ENCODE peak calls at places on chromosomes 7 and 10, in seven cellular contexts. S is choroid plexus epithelial cell, V is heart right ventricle, J is gastrocnemius medialis, T is stomach, R is lower lobe of right lung, H is mammary epithelial cell. L is an unnamed sample.

GRCh38 chr10:5268234-5268633 is 71.6 kb downstream of the AKR1C4 start:
- DNase-seq in R (no peak), T (no peak), J (no peak), H (no peak), S (no peak), V (no peak), L (no peak)

GRCh38 chr10:73965890-73966768 is 31.8 kb upstream of the VCL start:
- DNase-seq in S (peak; percentile 97), V (peak; percentile 73), T (peak; percentile 57), R (peak; percentile 71), J (peak; percentile 52), H (peak; percentile 91), L (peak; percentile 99)

GRCh38 chr7:131636092-131636491 is 79.7 kb upstream of the PODXL start:
- DNase-seq in J (no peak), V (peak; percentile 52), H (no peak), R (no peak), S (no peak), T (no peak), L (peak; percentile 71)

GRCh38 chr7:72411419-72411818 is 719 bp downstream of the CALN1 start:
- DNase-seq in T (no peak), J (no peak), H (no peak), S (no peak), R (no peak), V (no peak), L (no peak)

GRCh38 chr7:69840248-69840647 is 242.0 kb downstream of the AUTS2 start:
- DNase-seq in T (no peak), V (no peak), H (no peak), S (peak; percentile 56), R (no peak), J (no peak), L (no peak)

GRCh38 chr10:69466689-69467088 is 15.4 kb downstream of the TSPAN15 start:
- DNase-seq in S (no peak), H (no peak), J (no peak), R (no peak), T (no peak), V (no peak), L (no peak)

GRCh38 chr7:28919510-28919909 is 38.6 kb downstream of the TRIL start:
- DNase-seq in V (no peak), R (no peak), J (no peak), T (no peak), S (peak; percentile 15), H (no peak), L (no peak)

GRCh38 chr7:116353614-116354013 is 143.3 kb downstream of the TES start:
- DNase-seq in T (peak; percentile 70), S (no peak), R (no peak), H (no peak), J (no peak), V (peak; percentile 63), L (peak; percentile 38)

GRCh38 chr7:12557282-12557681 is 13.2 kb upstream of the SCIN start:
- DNase-seq in T (no peak), S (no peak), R (no peak), H (peak; percentile 44), V (no peak), J (no peak), L (no peak)

GRCh38 chr10:132652936-132653590 is 115.5 kb downstream of the INPP5A start:
- DNase-seq in H (no peak), J (no peak), S (no peak), R (peak; percentile 37), T (no peak), V (no peak), L (no peak)

GRCh38 chr10:95475827-95476481 is 85.2 kb downstream of the SORBS1 start:
- DNase-seq in V (no peak), T (peak; percentile 90), J (peak; percentile 42), R (no peak), H (no peak), S (no peak), L (no peak)

GRCh38 chr10:108424656-108425055 is 1260.2 kb upstream of the SORCS1 start:
- DNase-seq in H (peak; percentile 19), T (no peak), R (no peak), J (no peak), V (no peak), S (peak; percentile 73), L (peak; percentile 75)

GRCh38 chr7:158266817-158267736 is 320.5 kb downstream of the PTPRN2 start:
- DNase-seq in R (no peak), H (no peak), S (no peak), J (no peak), T (peak; percentile 31), V (no peak), L (no peak)

GRCh38 chr7:121954803-121955202 is 81.8 kb downstream of the PTPRZ1 start:
- DNase-seq in S (peak; percentile 32), R (no peak), J (no peak), V (no peak), H (peak; percentile 77), T (no peak), L (peak; percentile 81)

GRCh38 chr7:234712-235553 is 42.6 kb downstream of the FAM20C start:
- DNase-seq in H (peak; percentile 29), J (peak; percentile 80), R (peak; percentile 78), T (peak; percentile 76), V (peak; percentile 47), S (no peak), L (peak; percentile 49)

GRCh38 chr7:28077616-28078015 is 103.0 kb downstream of the JAZF1 start:
- DNase-seq in H (no peak), R (no peak), J (no peak), T (no peak), V (no peak), S (no peak), L (no peak)

GRCh38 chr7:138987686-138988085 is 6.5 kb upstream of the KIAA1549 start:
- DNase-seq in T (no peak), J (no peak), R (no peak), V (no peak), H (no peak), S (no peak), L (no peak)

GRCh38 chr7:126698446-126698845 is 554.3 kb downstream of the GRM8 start:
- DNase-seq in V (no peak), S (no peak), R (no peak), T (no peak), J (no peak), H (peak; percentile 82), L (no peak)

GRCh38 chr7:22935269-22935668 is 78.7 kb downstream of the HYCC1 start:
- DNase-seq in R (no peak), S (no peak), T (no peak), J (no peak), V (no peak), H (no peak), L (peak; percentile 49)

GRCh38 chr10:62719058-62719457 is 85.5 kb upstream of the ADO start:
- DNase-seq in H (no peak), J (no peak), S (no peak), T (no peak), V (no peak), R (no peak), L (no peak)

GRCh38 chr10:113957013-113957412 is 86.7 kb upstream of the ADRB1 start:
- DNase-seq in R (no peak), H (peak; percentile 37), T (no peak), S (peak; percentile 96), V (no peak), J (no peak), L (peak; percentile 81)

DNA sequence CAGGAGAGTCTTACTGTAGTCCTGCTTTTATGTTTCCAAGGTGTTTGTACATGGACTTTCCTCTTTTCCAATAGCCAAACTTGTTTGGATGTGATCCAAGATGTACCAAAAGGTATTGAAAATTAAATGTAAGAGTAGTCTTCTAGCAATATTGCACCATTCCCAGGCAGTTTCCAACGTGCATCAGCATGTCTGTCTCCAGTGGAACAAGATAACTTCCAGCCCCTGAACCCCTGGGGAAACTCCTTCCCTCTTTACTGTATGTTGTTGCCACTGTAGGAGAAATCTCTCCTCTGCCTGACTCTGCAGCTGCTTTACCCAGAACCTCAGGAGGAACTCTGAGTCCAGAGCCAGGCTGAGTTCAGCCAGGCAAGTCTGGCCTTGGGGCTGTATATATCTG is 18.5 kb downstream of the ARMC10 start:
- DNase-seq in S (no peak), R (no peak), T (no peak), J (no peak), H (peak; percentile 64), V (no peak), L (no peak)
- TF ChIP-seq CTCF in S (no peak), R (no peak), T (no peak), J (no peak), H (no peak), V (no peak), L (no peak)

GRCh38 chr7:151732834-151733585 is 143.9 kb downstream of the PRKAG2 start:
- DNase-seq in H (no peak), R (no peak), S (no peak), T (no peak), J (no peak), V (no peak), L (no peak)
- TF ChIP-seq CTCF in H (no peak), R (no peak), S (no peak), T (no peak), J (no peak), V (no peak), L (no peak)

GRCh38 chr10:46545861-46546590 is 10.4 kb downstream of the GPRIN2 start:
- DNase-seq in T (peak; percentile 24), R (peak; percentile 40), V (no peak), S (no peak), H (no peak), J (peak; percentile 1), L (no peak)

GRCh38 chr10:46547331-46547880 is 9.1 kb downstream of the GPRIN2 start:
- DNase-seq in R (peak; percentile 41), J (no peak), S (no peak), H (no peak), T (no peak), V (no peak), L (no peak)

GRCh38 chr10:46543379-46544014 is 13.0 kb downstream of the GPRIN2 start:
- DNase-seq in S (no peak), H (no peak), V (no peak), T (peak; percentile 25), R (peak; percentile 45), J (peak; percentile 1), L (no peak)

GRCh38 chr10:46546591-46547330 is 9.7 kb downstream of the GPRIN2 start:
- DNase-seq in H (peak; percentile 65), T (peak; percentile 48), V (no peak), R (peak; percentile 91), J (peak; percentile 1), S (no peak), L (no peak)

DNA sequence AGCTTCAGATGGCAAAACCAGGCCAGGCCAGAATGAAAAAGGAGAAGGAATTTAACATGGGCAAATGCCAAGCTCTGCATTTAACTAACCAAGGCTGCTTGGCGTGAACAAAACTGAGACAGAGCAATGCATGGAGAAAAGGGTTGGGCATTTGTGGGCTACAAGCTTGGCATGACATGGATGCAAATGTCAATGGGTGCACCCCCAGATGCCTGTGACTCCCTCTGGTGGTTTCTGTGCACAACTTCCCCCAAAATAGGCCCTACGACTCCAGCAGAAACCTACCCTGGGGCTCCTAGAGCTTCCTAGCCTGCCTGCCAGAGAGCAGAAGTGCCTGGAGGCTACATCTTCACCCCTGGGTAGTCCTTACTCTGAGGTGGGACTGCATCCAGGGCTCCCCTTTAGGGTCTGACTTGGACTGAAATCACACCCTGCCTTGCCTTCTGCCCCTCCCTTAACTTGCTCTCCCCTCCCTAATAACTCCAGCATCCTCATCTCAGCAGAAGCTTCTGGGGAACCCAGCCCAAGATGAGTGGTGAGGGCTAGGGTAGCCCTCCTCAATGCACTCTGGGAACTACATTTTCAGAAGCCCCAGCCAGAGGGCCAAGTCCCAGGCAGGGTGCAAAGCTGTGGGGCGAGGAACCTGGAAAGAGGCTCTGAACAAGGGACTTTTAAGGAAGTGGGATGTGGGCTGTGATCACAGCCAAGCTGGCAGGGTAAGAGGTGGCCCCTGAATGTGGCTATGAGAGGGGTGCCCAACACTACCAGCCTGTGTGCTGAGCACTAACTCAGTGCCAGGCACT is 11.3 kb downstream of the GPRIN2 start:
- DNase-seq in V (no peak), H (peak; percentile 44), R (peak; percentile 48), J (peak; percentile 0), S (peak; percentile 57), T (peak; percentile 26), L (peak; percentile 42)
- TF ChIP-seq CTCF in V (no peak), H (peak; percentile 70), R (peak; percentile 28), J (no peak), S (peak; percentile 80), T (peak; percentile 27), L (peak; percentile 51)

GRCh38 chr10:118568327-118568848 is 27.1 kb downstream of the PRLHR start:
- DNase-seq in T (no peak), V (no peak), R (no peak), J (no peak), H (peak; percentile 36), S (peak; percentile 76), L (peak; percentile 83)
- TF ChIP-seq CTCF in T (peak; percentile 95), V (peak; percentile 44), R (peak; percentile 79), J (peak; percentile 70), H (peak; percentile 51), S (peak; percentile 76), L (peak; percentile 80)